ENCODE peak calls at places on chromosomes 12 and 14, in four cellular contexts. K, J, I and A are unnamed samples.

GRCh38 chr12:108854453-108855283 is 2.7 kb downstream of the SSH1 start:
- DNase-seq in K (peak; percentile 66), J (peak; percentile 100), I (no peak), A (no peak)

GRCh38 chr12:93060666-93061413 is 131.7 kb upstream of the EEA1 start:
- DNase-seq in K (no peak), J (peak; percentile 57), I (no peak), A (peak; percentile 39)

GRCh38 chr12:26823391-26823790 is 9.6 kb downstream of the ITPR2 start:
- DNase-seq in K (no peak), J (peak; percentile 51), I (no peak), A (no peak)

GRCh38 chr14:102933618-102934231 is 11.3 kb downstream of the AMN start:
- DNase-seq in K (no peak), J (no peak), I (no peak), A (no peak)

GRCh38 chr14:39102265-39102968 is 618 bp downstream of the SEC23A start:
- DNase-seq in K (no peak), J (peak; percentile 44), I (no peak), A (no peak)

GRCh38 chr14:98633380-98633779 is 638.6 kb downstream of the BCL11B start:
- DNase-seq in K (no peak), J (no peak), I (no peak), A (no peak)

GRCh38 chr12:67748761-67749075 is 100.2 kb downstream of the DYRK2 start:
- DNase-seq in K (no peak), J (peak; percentile 33), I (no peak), A (no peak)

GRCh38 chr14:104202259-104203070 is 64.1 kb downstream of the KIF26A start:
- DNase-seq in K (no peak), J (no peak), I (no peak), A (no peak)

GRCh38 chr12:116026768-116027550 is 250.5 kb downstream of the MED13L start:
- DNase-seq in K (no peak), J (no peak), I (no peak), A (no peak)

GRCh38 chr14:58668848-58669480 is 31.2 kb downstream of the DACT1 start:
- DNase-seq in K (no peak), J (no peak), I (no peak), A (no peak)

GRCh38 chr14:24312736-24313507 is 1.6 kb downstream of the LTB4R start:
- DNase-seq in K (no peak), J (peak; percentile 22), I (no peak), A (no peak)

GRCh38 chr12:91687052-91688017 is 458.3 kb downstream of the BTG1 start:
- DNase-seq in K (no peak), J (no peak), I (no peak), A (no peak)

GRCh38 chr14:33844118-33844517 is 106.8 kb downstream of the EGLN3 start:
- DNase-seq in K (no peak), J (no peak), I (no peak), A (no peak)

GRCh38 chr12:2912216-2912575 is 21.5 kb downstream of the TULP3 start:
- DNase-seq in K (no peak), J (no peak), I (no peak), A (no peak)

GRCh38 chr14:100076133-100076532 is 10.9 kb downstream of the EVL start:
- DNase-seq in K (no peak), J (peak; percentile 40), I (no peak), A (no peak)

GRCh38 chr14:72513994-72514659 is 379.8 kb downstream of the DPF3 start:
- DNase-seq in K (no peak), J (peak; percentile 73), I (peak; percentile 22), A (no peak)

GRCh38 chr12:71269199-71269598 is 111.4 kb upstream of the TSPAN8 start:
- DNase-seq in K (no peak), J (no peak), I (no peak), A (no peak)

GRCh38 chr14:29148221-29148620 is 381.6 kb downstream of the FOXG1 start:
- DNase-seq in K (no peak), J (peak; percentile 16), I (no peak), A (no peak)

GRCh38 chr14:71932229-71932951 is at the start of gene RGS6:
- DNase-seq in K (no peak), J (no peak), I (peak; percentile 66), A (peak; percentile 63)

GRCh38 chr14:45610303-45610702 is 357.3 kb upstream of the MIS18BP1 start:
- DNase-seq in K (no peak), J (no peak), I (no peak), A (no peak)
- TF ChIP-seq CTCF in K (no peak), J (peak; percentile 29), I (peak; percentile 12), A (peak; percentile 10)

GRCh38 chr12:57111046-57111698 is at the start of gene STAT6:
- DNase-seq in K (no peak), J (peak; percentile 87), I (peak; percentile 44), A (no peak)
- TF ChIP-seq CTCF in K (no peak), J (no peak), I (no peak), A (no peak)

DNA sequence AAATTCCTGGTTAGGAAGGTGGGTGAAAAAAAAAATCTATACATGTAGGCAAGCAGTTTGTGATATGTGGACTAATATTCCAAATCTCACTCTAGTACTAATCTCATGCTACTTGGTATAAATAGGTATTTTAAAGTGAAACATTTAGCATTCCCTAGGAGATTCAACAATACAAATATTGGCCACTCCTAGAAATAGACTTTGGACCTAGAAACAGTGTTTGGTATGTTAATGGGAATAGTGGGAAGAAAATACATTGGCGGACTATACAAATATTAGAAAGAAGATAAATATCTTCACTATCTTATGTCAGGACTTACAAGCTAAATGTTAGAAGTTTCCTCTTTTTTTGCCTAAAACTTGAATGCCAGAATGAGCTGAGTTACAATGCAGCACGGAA is 28.2 kb downstream of the HIGD1C start:
- DNase-seq in K (no peak), J (no peak), I (no peak), A (no peak)
- TF ChIP-seq CTCF in K (no peak), J (no peak), I (no peak), A (no peak)

DNA sequence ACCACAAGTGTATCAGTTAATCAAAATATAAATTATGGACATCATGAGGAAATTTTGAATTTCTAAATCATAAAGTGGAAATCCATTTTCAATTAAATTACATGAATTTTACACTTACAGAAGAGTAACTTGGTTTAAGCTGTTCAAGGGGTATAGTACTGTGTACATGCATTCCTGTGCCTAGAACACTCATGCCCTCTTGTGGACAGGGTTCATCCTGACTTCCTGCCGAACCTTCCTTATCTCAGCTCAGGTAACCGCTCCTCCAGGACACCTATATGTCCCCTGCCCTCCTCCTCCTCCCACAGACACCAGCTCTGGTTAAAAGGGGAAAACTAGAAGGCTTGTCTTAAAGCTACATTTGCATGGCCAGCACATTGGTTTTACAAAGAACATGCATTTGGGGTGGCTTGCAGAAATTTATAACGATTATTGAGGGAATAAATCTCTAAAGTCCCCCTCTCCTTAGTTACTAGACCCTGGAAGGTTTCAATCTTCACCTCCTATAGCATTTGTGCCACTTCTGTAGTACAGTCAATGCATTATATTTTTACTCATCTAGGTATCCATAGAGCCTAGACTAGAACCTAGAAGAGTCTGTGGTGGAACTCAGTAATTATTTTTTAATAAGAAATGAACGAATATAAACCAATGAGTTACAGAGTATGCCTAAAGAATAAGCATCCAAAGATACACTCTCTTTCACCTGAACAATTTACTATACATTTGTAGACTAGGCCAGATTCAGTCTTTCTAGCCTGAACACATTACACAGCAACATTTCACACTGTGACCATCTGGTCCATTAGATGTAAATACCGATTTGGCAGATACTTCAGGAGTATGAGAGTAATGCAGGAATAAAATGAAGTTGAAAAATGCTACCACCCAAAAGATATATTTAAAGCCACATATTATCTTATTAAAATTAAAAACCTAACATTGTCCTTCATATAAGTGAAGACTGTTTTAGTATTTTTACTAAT is 345.6 kb downstream of the PAWR start:
- DNase-seq in K (no peak), J (peak; percentile 50), I (no peak), A (peak; percentile 40)
- TF ChIP-seq CTCF in K (no peak), J (peak; percentile 57), I (peak; percentile 28), A (no peak)

GRCh38 chr12:51533799-51534198 is 57.2 kb upstream of the SCN8A start:
- DNase-seq in K (no peak), J (peak; percentile 36), I (no peak), A (no peak)
- TF ChIP-seq CTCF in K (no peak), J (peak; percentile 40), I (no peak), A (no peak)